ENCODE peak calls at places on chromosomes 3 and 15, in ten cellular contexts. M is heart left ventricle, A is lung, F is lower lobe of right lung, O is A549, Z is cardiac muscle cell, I is tibial artery, E is sigmoid colon, W is body of pancreas, S is stomach. P is an unnamed sample.

GRCh38 chr3:17003457-17003856 is 118.7 kb downstream of the PLCL2 start:
- DNase-seq in F (no peak), O (no peak), I (no peak), M (no peak), A (no peak), S (no peak), E (no peak), W (no peak), Z (no peak), P (no peak)

GRCh38 chr15:66229790-66230460 is 23.6 kb downstream of the MEGF11 start:
- DNase-seq in A (no peak), I (no peak), E (no peak), W (no peak), Z (no peak), F (no peak), S (no peak), M (no peak), O (no peak), P (no peak)

GRCh38 chr3:66666362-66666761 is 165.5 kb upstream of the LRIG1 start:
- DNase-seq in M (no peak), W (no peak), A (no peak), F (no peak), S (no peak), I (no peak), Z (no peak), O (no peak), E (no peak), P (no peak)

GRCh38 chr3:19293295-19293694 is 145.0 kb downstream of the KCNH8 start:
- DNase-seq in S (no peak), E (no peak), W (no peak), Z (no peak), F (no peak), I (no peak), M (no peak), O (no peak), A (no peak), P (no peak)

GRCh38 chr3:117473981-117474563 is 764.5 kb downstream of the TUSC7 start:
- DNase-seq in A (no peak), W (no peak), O (no peak), F (no peak), I (no peak), S (peak; percentile 38), M (no peak), E (no peak), Z (no peak), P (no peak)

GRCh38 chr3:189316296-189317019 is 144.7 kb downstream of the TPRG1 start:
- DNase-seq in A (peak; percentile 47), S (peak; percentile 68), Z (peak; percentile 60), I (no peak), E (no peak), W (no peak), O (no peak), F (no peak), M (no peak), P (no peak)

GRCh38 chr3:12768579-12769527 is 9.8 kb upstream of the TMEM40 start:
- DNase-seq in M (no peak), W (no peak), A (no peak), E (no peak), S (no peak), Z (peak; percentile 20), O (no peak), F (peak; percentile 75), I (no peak), P (no peak)

GRCh38 chr3:11820540-11821041 is 26.1 kb downstream of the TAMM41 start:
- DNase-seq in A (no peak), F (no peak), S (peak; percentile 37), E (no peak), M (no peak), W (peak; percentile 31), O (peak; percentile 5), I (no peak), Z (peak; percentile 37), P (no peak)

GRCh38 chr3:177597325-177598109 is 400.2 kb upstream of the TBL1XR1 start:
- DNase-seq in Z (peak; percentile 17), W (peak; percentile 53), E (peak; percentile 84), O (no peak), S (no peak), I (peak; percentile 75), F (no peak), M (no peak), A (peak; percentile 35), P (no peak)

GRCh38 chr15:83595191-83595590 is 58.7 kb upstream of the ADAMTSL3 start:
- DNase-seq in M (no peak), A (no peak), Z (no peak), E (no peak), O (no peak), S (no peak), F (no peak), I (no peak), W (no peak), P (no peak)

GRCh38 chr3:52246728-52247454 is 1.3 kb downstream of the PPM1M start:
- DNase-seq in A (no peak), W (peak; percentile 39), F (peak; percentile 67), M (peak; percentile 62), I (peak; percentile 67), S (no peak), Z (no peak), E (no peak), O (no peak), P (no peak)
- H3K4me3 ChIP-seq in A (no peak overlapping the region), W (no peak overlapping the region), F (peak overlapping the region; percentile 71), M (peak overlapping the region; percentile 77), I (peak overlapping the region; percentile 60), S (no peak overlapping the region), Z (no peak overlapping the region), E (peak overlapping the region; percentile 74), O (no peak overlapping the region), P (no peak overlapping the region)

GRCh38 chr3:15892828-15893227 is 95.0 kb upstream of the ANKRD28 start:
- DNase-seq in I (no peak), S (no peak), M (no peak), O (no peak), A (no peak), E (no peak), W (no peak), F (no peak), Z (no peak), P (no peak)
- H3K27ac ChIP-seq in I (peak overlapping the region; percentile 62), S (no peak overlapping the region), M (no peak overlapping the region), O (no peak overlapping the region), A (no peak overlapping the region), E (no peak overlapping the region), W (no peak overlapping the region), F (no peak overlapping the region), Z (no peak overlapping the region), P (no peak overlapping the region)

DNA sequence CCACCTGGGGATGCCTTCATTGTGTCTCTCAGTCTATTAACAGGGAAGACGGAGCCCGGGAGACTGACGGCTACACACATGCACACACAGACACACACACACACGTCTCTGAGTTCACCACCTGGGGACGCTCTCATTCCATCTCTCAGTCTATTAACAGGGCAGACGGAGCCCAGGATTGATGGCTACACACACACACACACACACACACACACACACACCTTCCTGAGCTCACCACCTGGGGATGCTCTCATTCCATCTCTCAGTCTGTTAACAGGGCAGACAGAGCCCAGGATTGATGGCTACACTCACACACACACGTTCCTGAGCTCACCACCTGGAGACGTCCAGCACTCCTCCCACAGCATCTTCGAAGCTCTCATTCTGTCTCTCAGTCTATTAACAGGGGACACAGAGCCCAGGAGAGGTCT is 143.9 kb downstream of the OR4M2 start:
- DNase-seq in A (no peak), Z (no peak), M (peak; percentile 40), O (peak; percentile 78), E (peak; percentile 37), I (no peak), S (no peak), F (no peak), W (no peak), P (peak; percentile 29)
- TF ChIP-seq CTCF in A (no peak), Z (no peak), M (no peak), O (peak; percentile 43), E (no peak), I (no peak), S (no peak), F (no peak), W (no peak), P (peak; percentile 15)

GRCh38 chr15:85694086-85694485 is 100.6 kb downstream of the KLHL25 start:
- DNase-seq in W (no peak), M (no peak), A (no peak), S (no peak), Z (no peak), E (no peak), I (no peak), F (no peak), O (no peak), P (no peak)

GRCh38 chr15:85693277-85693676 is 101.4 kb downstream of the KLHL25 start:
- DNase-seq in F (no peak), I (no peak), M (no peak), O (no peak), W (no peak), S (no peak), A (no peak), E (no peak), Z (no peak), P (no peak)

GRCh38 chr15:85691350-85692240 is 103.1 kb downstream of the KLHL25 start:
- DNase-seq in Z (no peak), I (no peak), S (peak; percentile 35), E (no peak), F (no peak), O (no peak), W (no peak), A (no peak), M (no peak), P (no peak)

GRCh38 chr15:85690546-85691226 is 104.0 kb downstream of the KLHL25 start:
- DNase-seq in I (no peak), E (no peak), W (no peak), Z (no peak), F (no peak), S (no peak), O (no peak), M (no peak), A (no peak), P (no peak)

DNA sequence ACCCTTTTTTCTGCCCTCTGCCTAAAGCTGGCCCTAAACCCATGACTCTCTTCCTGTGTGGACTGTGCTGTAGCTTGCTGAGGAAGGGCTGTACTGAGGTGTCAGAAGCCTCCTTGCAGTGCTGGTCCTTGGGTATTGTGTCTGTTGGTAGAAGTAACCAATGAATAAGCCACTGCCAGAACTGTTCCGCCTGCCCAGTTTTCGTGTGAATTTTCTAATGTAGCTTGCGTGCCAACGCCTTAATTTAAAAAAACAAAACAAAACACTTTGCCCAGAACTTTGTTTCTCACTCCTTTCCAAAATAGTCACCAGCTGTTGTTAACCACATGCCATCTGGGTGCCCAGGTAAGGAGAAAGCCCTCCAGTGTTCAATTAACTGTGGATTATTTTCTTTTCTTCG is 101.9 kb downstream of the KLHL25 start:
- DNase-seq in I (no peak), S (peak; percentile 35), A (no peak), Z (no peak), O (no peak), W (no peak), F (no peak), M (no peak), E (no peak), P (no peak)
- H3K4me3 ChIP-seq in I (no peak overlapping the region), S (no peak overlapping the region), A (no peak overlapping the region), Z (no peak overlapping the region), O (no peak overlapping the region), W (no peak overlapping the region), F (no peak overlapping the region), M (no peak overlapping the region), E (no peak overlapping the region), P (no peak overlapping the region)

GRCh38 chr15:98546325-98546724 is 102.0 kb upstream of the IGF1R start:
- DNase-seq in M (no peak), S (no peak), W (no peak), A (no peak), Z (no peak), O (no peak), E (no peak), F (no peak), I (no peak), P (no peak)
- H3K27ac ChIP-seq in M (no peak overlapping the region), S (no peak overlapping the region), W (no peak overlapping the region), A (no peak overlapping the region), Z (no peak overlapping the region), O (no peak overlapping the region), E (peak overlapping the region; percentile 94), F (no peak overlapping the region), I (no peak overlapping the region), P (no peak overlapping the region)

GRCh38 chr15:93043621-93044300 is 45.2 kb downstream of the RGMA start:
- DNase-seq in O (no peak), E (peak; percentile 58), S (no peak), I (no peak), A (no peak), W (no peak), Z (no peak), M (peak; percentile 48), F (peak; percentile 28), P (peak; percentile 36)
- TF ChIP-seq CTCF in O (no peak), E (no peak), S (no peak), I (no peak), A (no peak), W (no peak), Z (no peak), M (no peak), F (no peak), P (no peak)